ENCODE peak calls at places on chromosomes 7 and 10, in four cellular contexts. E, Z, H and C are unnamed samples.

GRCh38 chr7:17625038-17625437 is 315.3 kb downstream of the SNX13 start:
- DNase-seq in Z (no peak), H (peak; percentile 73), E (no peak), C (no peak)

GRCh38 chr7:158923928-158924511 is 67.7 kb downstream of the DYNC2I1 start:
- DNase-seq in Z (no peak), H (no peak), E (no peak), C (no peak)

GRCh38 chr7:33685488-33685887 is 219.9 kb upstream of the BMPER start:
- DNase-seq in Z (no peak), H (no peak), E (no peak), C (no peak)

GRCh38 chr7:48183370-48183743 is 12.1 kb downstream of the ABCA13 start:
- DNase-seq in E (no peak), H (no peak), Z (no peak), C (no peak)

GRCh38 chr7:36742911-36743775 is 18.8 kb upstream of the AOAH start:
- DNase-seq in Z (no peak), E (no peak), H (no peak), C (no peak)

GRCh38 chr10:94630017-94630688 is 53.4 kb upstream of the CYP2C18 start:
- DNase-seq in H (no peak), E (no peak), Z (peak; percentile 37), C (no peak)

GRCh38 chr7:129989466-129989865 is 36.7 kb upstream of the UBE2H start:
- DNase-seq in H (no peak), E (peak; percentile 32), Z (no peak), C (no peak)

GRCh38 chr7:102395620-102395957 is 574 bp upstream of the PRKRIP1 start:
- DNase-seq in E (no peak), Z (no peak), H (no peak), C (no peak)

GRCh38 chr7:112331495-112331894 is 118.8 kb upstream of the IFRD1 start:
- DNase-seq in H (no peak), Z (no peak), E (no peak), C (no peak)

GRCh38 chr10:70442332-70442988 is 979 bp upstream of the NODAL start:
- DNase-seq in E (no peak), H (no peak), Z (no peak), C (peak; percentile 68)